ENCODE peak calls at places on chromosomes 11 and 22, in eight cellular contexts. One of them, this sample, is unnamed.

GRCh38 chr11:110519816-110520215 is 90.1 kb downstream of the FDX1 start:
- DNase-seq in hepatocyte: no peak
- DNase-seq in HCT116: no peak
- DNase-seq in SK-N-SH: no peak
- DNase-seq in OCI-LY7: no peak
- DNase-seq in MM.1S: no peak
- DNase-seq in GM23338: no peak
- DNase-seq in PC-3: no peak
- DNase-seq in this sample: no peak

GRCh38 chr11:105937331-105937730 is 84.7 kb downstream of the MSANTD4 start:
- DNase-seq in hepatocyte: no peak
- DNase-seq in HCT116: peak; percentile 23
- DNase-seq in SK-N-SH: no peak
- DNase-seq in OCI-LY7: no peak
- DNase-seq in MM.1S: no peak
- DNase-seq in GM23338: no peak
- DNase-seq in PC-3: peak; percentile 86
- DNase-seq in this sample: no peak

GRCh38 chr11:1562469-1563148 is 9.5 kb downstream of the DUSP8 start:
- DNase-seq in hepatocyte: no peak
- DNase-seq in HCT116: no peak
- DNase-seq in SK-N-SH: no peak
- DNase-seq in OCI-LY7: no peak
- DNase-seq in MM.1S: no peak
- DNase-seq in GM23338: no peak
- DNase-seq in PC-3: no peak
- DNase-seq in this sample: no peak

GRCh38 chr11:110000045-110000502 is 93.1 kb upstream of the ZC3H12C start:
- DNase-seq in hepatocyte: peak; percentile 62
- DNase-seq in HCT116: peak; percentile 23
- DNase-seq in SK-N-SH: no peak
- DNase-seq in OCI-LY7: peak; percentile 14
- DNase-seq in MM.1S: no peak
- DNase-seq in GM23338: no peak
- DNase-seq in PC-3: peak; percentile 93
- DNase-seq in this sample: peak; percentile 71

GRCh38 chr11:69467646-69468045 is 13.8 kb upstream of the LINC01488 start:
- DNase-seq in hepatocyte: no peak
- DNase-seq in HCT116: no peak
- DNase-seq in SK-N-SH: no peak
- DNase-seq in OCI-LY7: no peak
- DNase-seq in MM.1S: no peak
- DNase-seq in GM23338: no peak
- DNase-seq in PC-3: no peak
- DNase-seq in this sample: no peak

GRCh38 chr11:69531717-69532088 is 50.2 kb downstream of the LINC01488 start:
- DNase-seq in hepatocyte: no peak
- DNase-seq in HCT116: no peak
- DNase-seq in SK-N-SH: no peak
- DNase-seq in OCI-LY7: no peak
- DNase-seq in MM.1S: no peak
- DNase-seq in GM23338: no peak
- DNase-seq in PC-3: no peak
- DNase-seq in this sample: no peak

GRCh38 chr11:117557321-117557720 is 229.7 kb downstream of the CEP164 start:
- DNase-seq in hepatocyte: no peak
- DNase-seq in HCT116: no peak
- DNase-seq in SK-N-SH: no peak
- DNase-seq in OCI-LY7: no peak
- DNase-seq in MM.1S: no peak
- DNase-seq in GM23338: no peak
- DNase-seq in PC-3: no peak
- DNase-seq in this sample: no peak

GRCh38 chr11:67641302-67642147 is 2.0 kb upstream of the TBX10 start:
- DNase-seq in hepatocyte: no peak
- DNase-seq in HCT116: no peak
- DNase-seq in SK-N-SH: no peak
- DNase-seq in OCI-LY7: no peak
- DNase-seq in MM.1S: no peak
- DNase-seq in GM23338: no peak
- DNase-seq in PC-3: no peak
- DNase-seq in this sample: no peak

GRCh38 chr22:40176921-40177737 is 596 bp upstream of the TNRC6B start:
- DNase-seq in hepatocyte: peak; percentile 79
- DNase-seq in HCT116: no peak
- DNase-seq in SK-N-SH: no peak
- DNase-seq in OCI-LY7: peak; percentile 68
- DNase-seq in MM.1S: peak; percentile 74
- DNase-seq in GM23338: peak; percentile 79
- DNase-seq in PC-3: peak; percentile 86
- DNase-seq in this sample: peak; percentile 74

GRCh38 chr11:1825039-1825740 is 9.6 kb upstream of the SYT8 start:
- DNase-seq in hepatocyte: peak; percentile 85
- DNase-seq in HCT116: no peak
- DNase-seq in SK-N-SH: no peak
- DNase-seq in OCI-LY7: peak; percentile 55
- DNase-seq in MM.1S: peak; percentile 18
- DNase-seq in GM23338: peak; percentile 92
- DNase-seq in PC-3: no peak
- DNase-seq in this sample: peak; percentile 72

GRCh38 chr22:25216230-25216629 is 3.2 kb upstream of the CRYBB2 start:
- DNase-seq in hepatocyte: no peak
- DNase-seq in HCT116: no peak
- DNase-seq in SK-N-SH: no peak
- DNase-seq in OCI-LY7: no peak
- DNase-seq in MM.1S: no peak
- DNase-seq in GM23338: no peak
- DNase-seq in PC-3: no peak
- DNase-seq in this sample: no peak

GRCh38 chr11:44559207-44559943 is 6.1 kb upstream of the CD82 start:
- DNase-seq in hepatocyte: no peak
- DNase-seq in HCT116: no peak
- DNase-seq in SK-N-SH: no peak
- DNase-seq in OCI-LY7: peak; percentile 78
- DNase-seq in MM.1S: peak; percentile 40
- DNase-seq in GM23338: peak; percentile 97
- DNase-seq in PC-3: no peak
- DNase-seq in this sample: no peak

GRCh38 chr11:34986883-34987525 is 70.6 kb downstream of the PDHX start:
- DNase-seq in hepatocyte: no peak
- DNase-seq in HCT116: no peak
- DNase-seq in SK-N-SH: no peak
- DNase-seq in OCI-LY7: no peak
- DNase-seq in MM.1S: no peak
- DNase-seq in GM23338: no peak
- DNase-seq in PC-3: no peak
- DNase-seq in this sample: no peak
- H3K4me2 ChIP-seq in hepatocyte: no peak overlapping the region
- H3K4me2 ChIP-seq in HCT116: no peak overlapping the region
- H3K4me2 ChIP-seq in SK-N-SH: no peak overlapping the region
- H3K4me2 ChIP-seq in OCI-LY7: no peak overlapping the region
- H3K4me2 ChIP-seq in MM.1S: no peak overlapping the region
- H3K4me2 ChIP-seq in GM23338: no peak overlapping the region
- H3K4me2 ChIP-seq in PC-3: no peak overlapping the region
- H3K4me2 ChIP-seq in this sample: no peak overlapping the region

DNA sequence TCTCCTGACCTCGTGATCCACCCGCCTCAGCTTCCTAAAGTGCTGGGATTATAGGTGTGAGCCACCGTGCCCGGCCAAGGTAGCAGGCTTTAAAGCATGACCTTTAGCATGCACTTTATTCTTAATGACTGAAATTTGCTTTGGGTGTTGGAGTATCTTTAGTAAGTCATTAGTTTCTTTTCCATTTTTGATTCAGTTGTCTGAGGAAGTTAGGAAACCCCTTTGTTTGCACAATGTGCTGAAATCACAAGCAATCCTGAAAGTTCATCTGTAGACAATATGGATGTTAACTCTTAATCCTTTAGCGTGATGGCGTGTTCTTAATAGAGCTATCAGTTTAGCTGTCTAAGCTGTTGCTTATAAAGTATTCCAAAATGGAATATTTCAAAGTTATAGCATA is 16.8 kb downstream of the SDHD start:
- DNase-seq in hepatocyte: no peak
- DNase-seq in HCT116: no peak
- DNase-seq in SK-N-SH: no peak
- DNase-seq in OCI-LY7: no peak
- DNase-seq in MM.1S: no peak
- DNase-seq in GM23338: no peak
- DNase-seq in PC-3: no peak
- DNase-seq in this sample: no peak
- H3K9me2 ChIP-seq in hepatocyte: no peaks in the 10 kb centered on the region
- H3K9me2 ChIP-seq in HCT116: no peaks in the 10 kb centered on the region
- H3K9me2 ChIP-seq in SK-N-SH: no peaks in the 10 kb centered on the region
- H3K9me2 ChIP-seq in OCI-LY7: no peaks in the 10 kb centered on the region
- H3K9me2 ChIP-seq in MM.1S: no peaks in the 10 kb centered on the region
- H3K9me2 ChIP-seq in GM23338: no peaks in the 10 kb centered on the region
- H3K9me2 ChIP-seq in PC-3: no peaks in the 10 kb centered on the region
- H3K9me2 ChIP-seq in this sample: no peaks in the 10 kb centered on the region

DNA sequence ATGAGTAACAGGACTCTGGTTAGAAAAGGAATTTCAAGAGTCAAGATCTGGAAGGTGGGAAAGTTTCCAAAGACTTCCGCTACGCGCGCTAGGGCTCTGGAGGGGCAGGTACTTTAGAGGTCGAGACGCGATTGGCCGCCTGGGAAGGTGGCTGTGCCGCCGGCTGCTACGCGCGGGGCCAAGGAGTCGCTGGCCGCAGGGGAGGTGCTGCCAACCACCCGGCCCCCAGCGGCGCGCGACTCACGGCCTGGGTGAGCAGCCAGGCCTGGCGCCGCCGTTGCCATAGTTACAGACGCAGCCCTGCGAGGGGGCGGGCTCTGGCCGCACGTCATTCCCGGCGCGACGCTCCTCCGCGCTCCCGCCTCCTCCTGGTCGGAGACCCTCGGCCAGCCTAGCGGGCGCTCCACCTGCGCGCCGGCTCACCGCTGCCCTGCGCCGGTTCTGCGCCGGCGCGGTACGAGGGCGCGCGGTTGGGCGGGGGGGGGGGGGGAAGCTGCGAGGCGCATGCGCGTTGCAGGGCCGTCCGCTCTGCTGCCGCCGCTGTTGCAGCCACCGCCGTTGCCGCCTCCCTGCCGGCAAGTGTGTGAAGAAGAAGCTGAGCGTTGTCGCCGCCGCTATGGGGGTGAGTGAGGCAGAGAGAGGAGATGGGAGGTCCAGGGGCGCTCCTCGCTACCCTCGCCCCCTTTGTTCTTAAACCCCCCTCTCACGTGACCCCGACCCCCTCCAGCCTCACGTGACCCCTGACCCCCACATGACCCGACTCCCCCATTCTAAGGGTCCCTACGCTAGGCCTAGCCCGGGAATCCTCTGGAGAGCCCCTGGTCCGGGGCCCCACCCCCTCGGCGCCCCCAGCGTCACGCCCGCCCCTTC is at the start of gene NAA40:
- DNase-seq in hepatocyte: peak; percentile 98
- DNase-seq in HCT116: peak; percentile 96
- DNase-seq in SK-N-SH: peak; percentile 99
- DNase-seq in OCI-LY7: peak; percentile 99
- DNase-seq in MM.1S: peak; percentile 98
- DNase-seq in GM23338: peak; percentile 96
- DNase-seq in PC-3: peak; percentile 99
- DNase-seq in this sample: peak; percentile 99
- TF ChIP-seq CTCF in hepatocyte: no peak
- TF ChIP-seq CTCF in HCT116: no peak
- TF ChIP-seq CTCF in SK-N-SH: no peak
- TF ChIP-seq CTCF in OCI-LY7: no peak
- TF ChIP-seq CTCF in MM.1S: no peak
- TF ChIP-seq CTCF in GM23338: no peak
- TF ChIP-seq CTCF in PC-3: no peak
- TF ChIP-seq CTCF in this sample: no peak

DNA sequence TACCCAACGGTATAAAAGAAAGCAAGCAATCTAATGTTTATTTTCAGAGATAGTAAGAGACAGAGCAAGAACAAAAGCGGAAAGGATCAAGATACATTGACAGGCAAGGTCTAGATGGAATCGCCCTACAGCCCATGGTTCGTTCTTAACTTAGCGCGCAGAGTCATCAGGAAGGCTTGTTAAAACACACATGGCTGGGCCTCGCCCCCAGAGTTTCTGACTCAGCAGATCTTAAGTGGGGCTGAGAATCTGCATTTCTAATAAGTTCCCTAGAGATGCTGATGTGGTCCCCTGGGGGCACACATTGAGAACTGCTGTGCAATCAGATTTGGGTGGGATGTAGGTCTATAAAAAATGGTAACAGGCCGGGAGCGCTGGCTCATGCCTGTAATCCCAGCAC is 35.8 kb upstream of the CHRM4 start:
- DNase-seq in hepatocyte: no peak
- DNase-seq in HCT116: no peak
- DNase-seq in SK-N-SH: no peak
- DNase-seq in OCI-LY7: no peak
- DNase-seq in MM.1S: no peak
- DNase-seq in GM23338: peak; percentile 65
- DNase-seq in PC-3: no peak
- DNase-seq in this sample: no peak
- H3K4me2 ChIP-seq in hepatocyte: no peak overlapping the region
- H3K4me2 ChIP-seq in HCT116: no peak overlapping the region
- H3K4me2 ChIP-seq in SK-N-SH: no peak overlapping the region
- H3K4me2 ChIP-seq in OCI-LY7: no peak overlapping the region
- H3K4me2 ChIP-seq in MM.1S: no peak overlapping the region
- H3K4me2 ChIP-seq in GM23338: peak overlapping the region; percentile 11
- H3K4me2 ChIP-seq in PC-3: no peak overlapping the region
- H3K4me2 ChIP-seq in this sample: no peak overlapping the region

GRCh38 chr11:86218125-86219081 is 26.1 kb upstream of the EED start:
- DNase-seq in hepatocyte: peak; percentile 83
- DNase-seq in HCT116: peak; percentile 66
- DNase-seq in SK-N-SH: peak; percentile 70
- DNase-seq in OCI-LY7: peak; percentile 67
- DNase-seq in MM.1S: peak; percentile 74
- DNase-seq in GM23338: peak; percentile 91
- DNase-seq in PC-3: peak; percentile 80
- DNase-seq in this sample: peak; percentile 56
- H3K9me2 ChIP-seq in hepatocyte: no peaks in the 10 kb centered on the region
- H3K9me2 ChIP-seq in HCT116: no peaks in the 10 kb centered on the region
- H3K9me2 ChIP-seq in SK-N-SH: no peaks in the 10 kb centered on the region
- H3K9me2 ChIP-seq in OCI-LY7: no peaks in the 10 kb centered on the region
- H3K9me2 ChIP-seq in MM.1S: no peaks in the 10 kb centered on the region
- H3K9me2 ChIP-seq in GM23338: no peaks in the 10 kb centered on the region
- H3K9me2 ChIP-seq in PC-3: no peaks in the 10 kb centered on the region
- H3K9me2 ChIP-seq in this sample: no peaks in the 10 kb centered on the region

DNA sequence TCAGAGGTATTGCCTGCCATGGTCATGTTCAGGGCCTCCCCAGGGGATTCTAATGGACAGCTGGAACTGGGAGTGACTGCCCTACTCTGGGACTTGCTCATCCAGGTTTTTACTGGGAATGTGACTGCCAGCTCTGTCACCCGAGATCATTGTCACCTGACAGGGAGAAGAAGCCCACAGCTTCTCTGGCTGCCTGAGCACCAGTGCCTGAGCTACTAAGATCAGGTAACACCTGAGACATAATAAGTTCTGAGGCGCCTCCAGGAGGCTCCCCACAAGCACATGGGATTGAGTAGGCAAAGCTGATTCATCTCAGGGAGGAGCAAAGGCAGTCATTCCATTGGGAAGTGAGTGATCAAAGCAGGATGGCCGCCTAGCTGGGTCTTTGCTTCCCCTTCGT is 84.2 kb upstream of the GALNT18 start:
- DNase-seq in hepatocyte: no peak
- DNase-seq in HCT116: peak; percentile 35
- DNase-seq in SK-N-SH: no peak
- DNase-seq in OCI-LY7: no peak
- DNase-seq in MM.1S: no peak
- DNase-seq in GM23338: peak; percentile 8
- DNase-seq in PC-3: peak; percentile 36
- DNase-seq in this sample: no peak
- TF ChIP-seq CTCF in hepatocyte: no peak
- TF ChIP-seq CTCF in HCT116: no peak
- TF ChIP-seq CTCF in SK-N-SH: no peak
- TF ChIP-seq CTCF in OCI-LY7: no peak
- TF ChIP-seq CTCF in MM.1S: no peak
- TF ChIP-seq CTCF in GM23338: no peak
- TF ChIP-seq CTCF in PC-3: no peak
- TF ChIP-seq CTCF in this sample: no peak